ENCODE peak calls at places on chromosomes 4 and X, in nine cellular contexts. D is body of pancreas; S is CD8-positive, alpha-beta T cell; F is heart left ventricle; J is left lung; Z is PC-3; N is psoas muscle; T is Panc1; X is left ventricle myocardium inferior. Y is an unnamed sample. For H3K4me1, the result is how much of the 10 kb centered on the place peaks cover.

GRCh38 chr4:5036239-5036638 is 15.0 kb upstream of the STK32B start:
- DNase-seq in D (no peak), S (no peak), F (no peak), J (no peak), Z (peak), N (no peak), T (no peak), X (no peak), Y (no peak)

GRCh38 chrX:132786217-132786616 is 172.2 kb downstream of the HS6ST2 start:
- DNase-seq in D (no peak), S (no peak), F (no peak), J (no peak), Z (peak), N (no peak), T (no peak), X (no peak), Y (no peak)

GRCh38 chr4:182190306-182190705 is 52.9 kb upstream of the TENM3 start:
- DNase-seq in D (no peak), S (no peak), F (no peak), J (no peak), Z (no peak), N (no peak), T (no peak), X (no peak), Y (no peak)

GRCh38 chrX:22276781-22277180 is 4.1 kb downstream of the CBLL2 start:
- DNase-seq in D (no peak), S (no peak), F (no peak), J (no peak), Z (peak), N (no peak), T (no peak), X (no peak), Y (no peak)

GRCh38 chrX:119507206-119507605 is 39.0 kb downstream of the SLC25A5 start:
- DNase-seq in D (no peak), S (no peak), F (no peak), J (no peak), Z (no peak), N (no peak), T (no peak), X (no peak), Y (no peak)

GRCh38 chrX:44973420-44973932 is 100.5 kb downstream of the KDM6A start:
- DNase-seq in D (no peak), S (no peak), F (no peak), J (no peak), Z (no peak), N (no peak), T (no peak), X (no peak), Y (no peak)

GRCh38 chr4:178664636-178665035 is 1222.4 kb upstream of the AGA start:
- DNase-seq in D (no peak), S (no peak), F (no peak), J (no peak), Z (no peak), N (no peak), T (no peak), X (no peak), Y (no peak)

GRCh38 chr4:54657556-54658313 is at the start of gene KIT:
- DNase-seq in D (peak), S (peak), F (peak), J (peak), Z (no peak), N (peak), T (no peak), X (peak), Y (no peak)

GRCh38 chr4:92304636-92305035 is 870 bp downstream of the GRID2 start:
- DNase-seq in D (no peak), S (no peak), F (no peak), J (no peak), Z (no peak), N (no peak), T (no peak), X (no peak), Y (no peak)

GRCh38 chr4:123359449-123360306 is 36.9 kb upstream of the SPRY1 start:
- DNase-seq in D (no peak), S (no peak), F (no peak), J (no peak), Z (no peak), N (no peak), T (no peak), X (no peak), Y (no peak)

GRCh38 chr4:180578175-180578574 is 1665.0 kb upstream of the TENM3 start:
- DNase-seq in D (no peak), S (no peak), F (no peak), J (no peak), Z (no peak), N (no peak), T (no peak), X (no peak), Y (no peak)

GRCh38 chr4:159248383-159249178 is 145.7 kb downstream of the RAPGEF2 start:
- DNase-seq in D (no peak), S (no peak), F (no peak), J (no peak), Z (no peak), N (no peak), T (no peak), X (no peak), Y (no peak)

GRCh38 chr4:113446019-113446418 is 315.5 kb downstream of the CAMK2D start:
- DNase-seq in D (no peak), S (no peak), F (no peak), J (no peak), Z (peak), N (no peak), T (no peak), X (no peak), Y (no peak)

GRCh38 chr4:92445127-92445526 is 141.4 kb downstream of the GRID2 start:
- DNase-seq in D (no peak), S (no peak), F (no peak), J (no peak), Z (no peak), N (no peak), T (no peak), X (no peak), Y (no peak)

GRCh38 chrX:66176134-66176533 is 12.1 kb downstream of the HEPH start:
- DNase-seq in D (no peak), S (no peak), F (no peak), J (no peak), Z (no peak), N (no peak), T (no peak), X (no peak), Y (no peak)

GRCh38 chr4:151325320-151326246 is at the start of gene SH3D19:
- DNase-seq in D (peak), S (no peak), F (peak), J (peak), Z (peak), N (peak), T (no peak), X (peak), Y (no peak)

GRCh38 chrX:39705299-39705698 is 392.5 kb downstream of the BCOR start:
- DNase-seq in D (peak), S (no peak), F (peak), J (peak), Z (peak), N (peak), T (no peak), X (peak), Y (no peak)

GRCh38 chrX:16897445-16897844 is 27.3 kb upstream of the RBBP7 start:
- DNase-seq in D (no peak), S (no peak), F (no peak), J (no peak), Z (no peak), N (no peak), T (no peak), X (no peak), Y (no peak)

GRCh38 chr4:57876934-57877554 is 766.9 kb upstream of the IGFBP7 start:
- DNase-seq in D (no peak), S (no peak), F (peak), J (no peak), Z (no peak), N (no peak), T (no peak), X (no peak), Y (no peak)

GRCh38 chr4:8592366-8593267 is at the start of gene CPZ:
- DNase-seq in D (no peak), S (no peak), F (no peak), J (no peak), Z (peak), N (no peak), T (no peak), X (no peak), Y (no peak)

GRCh38 chr4:168537556-168537955 is 40.7 kb downstream of the PALLD start:
- DNase-seq in D (no peak), S (no peak), F (no peak), J (no peak), Z (peak), N (no peak), T (no peak), X (no peak), Y (no peak)

GRCh38 chr4:6727081-6727942 is 11.3 kb downstream of the BLOC1S4 start:
- DNase-seq in D (no peak), S (no peak), F (no peak), J (no peak), Z (no peak), N (no peak), T (no peak), X (no peak), Y (no peak)

GRCh38 chrX:132858018-132858417 is 100.4 kb downstream of the HS6ST2 start:
- DNase-seq in D (no peak), S (no peak), F (no peak), J (no peak), Z (peak), N (no peak), T (no peak), X (no peak), Y (no peak)

GRCh38 chr4:121799888-121800501 is 1.1 kb upstream of the EXOSC9 start:
- DNase-seq in D (no peak), S (no peak), F (no peak), J (no peak), Z (no peak), N (no peak), T (no peak), X (no peak), Y (no peak)

GRCh38 chr4:102616661-102617060 is 115.5 kb downstream of the NFKB1 start:
- DNase-seq in D (no peak), S (no peak), F (no peak), J (no peak), Z (no peak), N (no peak), T (no peak), X (no peak), Y (no peak)

GRCh38 chrX:96432647-96433046 is 252.0 kb upstream of the DIAPH2 start:
- DNase-seq in D (no peak), S (no peak), F (no peak), J (no peak), Z (no peak), N (no peak), T (no peak), X (no peak), Y (no peak)

GRCh38 chr4:182206916-182207315 is 36.3 kb upstream of the TENM3 start:
- DNase-seq in D (no peak), S (no peak), F (no peak), J (no peak), Z (no peak), N (no peak), T (no peak), X (no peak), Y (no peak)

GRCh38 chr4:85747871-85748491 is 273.0 kb downstream of the ARHGAP24 start:
- DNase-seq in D (peak), S (no peak), F (peak), J (no peak), Z (peak), N (no peak), T (no peak), X (no peak), Y (no peak)

GRCh38 chrX:112819013-112819635 is 21.5 kb downstream of the AMOT start:
- DNase-seq in D (no peak), S (no peak), F (no peak), J (no peak), Z (no peak), N (no peak), T (no peak), X (no peak), Y (no peak)

GRCh38 chr4:91525627-91526026 is 778.1 kb upstream of the GRID2 start:
- DNase-seq in D (no peak), S (no peak), F (no peak), J (no peak), Z (no peak), N (no peak), T (no peak), X (no peak), Y (no peak)

GRCh38 chrX:13360146-13360545 is 40.3 kb upstream of the ATXN3L start:
- DNase-seq in D (no peak), S (no peak), F (peak), J (no peak), Z (no peak), N (no peak), T (no peak), X (peak), Y (no peak)

GRCh38 chrX:43813898-43814297 is 68.4 kb downstream of the MAOB start:
- DNase-seq in D (no peak), S (no peak), F (peak), J (no peak), Z (peak), N (peak), T (no peak), X (no peak), Y (no peak)

GRCh38 chr4:80113615-80114014 is 40.6 kb upstream of the ANTXR2 start:
- DNase-seq in D (no peak), S (no peak), F (no peak), J (no peak), Z (no peak), N (no peak), T (no peak), X (no peak), Y (no peak)

DNA sequence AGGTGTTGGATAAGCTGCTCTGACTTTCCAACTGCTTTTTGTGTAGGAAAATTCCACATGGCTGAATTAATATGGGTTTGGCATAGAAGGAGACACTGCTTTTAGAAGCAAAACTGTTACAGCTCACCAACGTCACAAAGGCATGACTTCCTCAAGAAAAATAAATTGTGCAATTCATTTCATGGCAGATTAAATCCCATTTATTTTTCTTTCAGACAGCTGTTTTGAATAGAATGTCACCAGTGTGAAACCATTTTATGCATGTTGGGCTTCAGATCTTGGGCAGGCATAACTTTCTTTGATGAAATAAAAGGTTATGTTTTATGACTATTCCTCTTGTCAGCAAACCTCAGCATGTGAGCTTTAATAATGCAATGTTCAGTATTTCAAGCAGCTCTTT is 542.8 kb downstream of the GALNTL6 start:
- DNase-seq in D (no peak), S (no peak), F (no peak), J (no peak), Z (no peak), N (no peak), T (no peak), X (no peak), Y (no peak)
- H3K4me3 ChIP-seq in D (no peak), S (no peak), F (no peak), J (no peak), Z (no peak), N (no peak), T (no peak), X (no peak), Y (no peak)

GRCh38 chr4:98612318-98613250 is 45.8 kb downstream of the TSPAN5 start:
- DNase-seq in D (no peak), S (no peak), F (no peak), J (no peak), Z (no peak), N (no peak), T (no peak), X (no peak), Y (no peak)

GRCh38 chr4:98613453-98614075 is 44.8 kb downstream of the TSPAN5 start:
- DNase-seq in D (no peak), S (no peak), F (no peak), J (no peak), Z (no peak), N (no peak), T (no peak), X (no peak), Y (no peak)

GRCh38 chr4:98610926-98611325 is 47.5 kb downstream of the TSPAN5 start:
- DNase-seq in D (no peak), S (no peak), F (no peak), J (no peak), Z (no peak), N (no peak), T (no peak), X (no peak), Y (no peak)

GRCh38 chr4:98609946-98610345 is 48.5 kb downstream of the TSPAN5 start:
- DNase-seq in D (no peak), S (no peak), F (no peak), J (no peak), Z (no peak), N (no peak), T (no peak), X (no peak), Y (no peak)

DNA sequence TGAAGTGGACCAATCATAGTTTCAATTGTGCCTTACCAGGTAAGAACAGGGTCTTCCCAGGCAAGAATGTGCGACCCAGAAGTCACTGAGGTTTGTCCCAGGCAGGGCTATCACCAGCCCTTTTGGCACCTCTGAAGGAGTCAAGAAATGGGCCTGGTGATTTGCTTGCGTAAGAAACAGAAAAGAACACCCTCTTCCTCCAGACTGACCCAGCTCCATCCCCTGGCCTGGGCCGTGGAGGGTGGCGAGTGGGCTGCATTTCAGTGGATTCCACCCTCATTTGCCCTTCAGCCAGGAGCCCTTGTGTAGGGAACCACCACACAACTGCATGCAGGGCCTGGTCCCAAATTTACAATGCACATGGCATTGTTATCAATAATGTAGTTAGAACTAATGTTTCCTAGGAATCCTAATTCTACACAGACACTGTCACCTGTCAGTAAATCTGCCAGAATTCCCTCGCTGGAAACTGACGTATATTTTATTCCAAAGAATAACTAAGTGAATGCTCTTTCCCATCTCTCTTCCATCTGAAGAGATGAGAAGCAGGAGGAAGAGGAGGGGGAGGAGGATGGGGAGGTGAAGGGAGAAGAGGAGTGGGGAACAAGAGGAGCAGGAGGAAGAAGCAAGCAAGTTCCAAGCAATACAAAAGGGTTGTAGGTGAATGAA is 46.6 kb downstream of the TSPAN5 start:
- DNase-seq in D (no peak), S (no peak), F (no peak), J (no peak), Z (no peak), N (no peak), T (no peak), X (no peak), Y (no peak)
- H3K4me1 ChIP-seq in D (under half), S (under half), F (under half), J (under half), Z (under half), N (under half), T (under half), X (under half), Y (under half)

GRCh38 chr4:89836031-89836777 is 757 bp downstream of the SNCA start:
- DNase-seq in D (no peak), S (no peak), F (no peak), J (no peak), Z (no peak), N (no peak), T (no peak), X (no peak), Y (no peak)
- H3K4me3 ChIP-seq in D (peak), S (no peak), F (peak), J (peak), Z (no peak), N (peak), T (peak), X (peak), Y (no peak)

DNA sequence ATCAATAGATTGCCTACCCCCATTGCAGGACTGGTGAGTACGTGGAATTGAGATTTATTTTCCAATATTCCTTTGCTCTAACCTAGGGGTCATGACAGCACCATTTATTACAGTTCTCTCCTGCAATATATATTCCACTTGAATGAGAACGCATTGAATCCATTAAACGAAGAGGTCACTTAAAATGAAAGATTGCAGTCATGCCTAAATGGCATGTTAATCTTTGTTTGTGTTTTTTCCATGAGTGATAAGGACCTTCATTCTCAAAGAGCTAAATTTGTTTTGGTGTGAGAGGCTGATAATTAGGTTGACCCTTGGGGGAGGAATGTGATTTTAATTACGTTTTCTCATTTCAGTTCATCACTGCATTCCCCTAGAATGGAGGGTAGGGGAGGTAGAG is 13.5 kb upstream of the LIMCH1 start:
- DNase-seq in D (no peak), S (no peak), F (no peak), J (no peak), Z (no peak), N (no peak), T (no peak), X (no peak), Y (no peak)
- H3K4me1 ChIP-seq in D (under half), S (under half), F (under half), J (under half), Z (under half), N (under half), T (under half), X (half or more), Y (under half)

DNA sequence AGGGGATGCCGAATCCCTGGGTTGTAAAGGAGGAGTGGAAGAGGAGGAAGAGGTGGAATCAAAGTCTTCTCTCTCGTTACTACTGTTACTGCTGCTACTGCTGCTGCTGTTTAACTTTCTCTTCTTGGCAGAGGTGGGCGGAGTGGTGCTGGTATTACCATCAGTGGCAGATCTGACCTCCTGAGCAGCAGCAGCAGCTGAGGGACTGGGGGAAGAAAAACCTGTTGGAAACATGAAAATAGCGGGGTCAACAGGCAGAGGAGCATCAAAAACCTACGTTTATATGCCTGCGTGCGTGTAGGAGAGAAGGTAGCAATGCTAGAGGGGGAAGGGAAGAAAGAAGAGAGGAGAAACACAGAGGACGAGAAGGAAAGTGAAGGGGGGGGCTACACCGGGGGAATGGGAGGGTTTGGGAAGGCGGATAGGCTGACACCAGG is 339 bp downstream of the CUL4B start:
- DNase-seq in D (peak), S (peak), F (no peak), J (peak), Z (peak), N (no peak), T (peak), X (peak), Y (peak)
- H3K4me3 ChIP-seq in D (peak), S (peak), F (peak), J (peak), Z (peak), N (peak), T (peak), X (peak), Y (peak)

GRCh38 chr4:42628740-42629139 is 28.2 kb downstream of the ATP8A1 start:
- DNase-seq in D (no peak), S (no peak), F (no peak), J (no peak), Z (no peak), N (peak), T (no peak), X (no peak), Y (no peak)
- H3K4me1 ChIP-seq in D (under half), S (half or more), F (under half), J (under half), Z (under half), N (under half), T (under half), X (half or more), Y (half or more)

DNA sequence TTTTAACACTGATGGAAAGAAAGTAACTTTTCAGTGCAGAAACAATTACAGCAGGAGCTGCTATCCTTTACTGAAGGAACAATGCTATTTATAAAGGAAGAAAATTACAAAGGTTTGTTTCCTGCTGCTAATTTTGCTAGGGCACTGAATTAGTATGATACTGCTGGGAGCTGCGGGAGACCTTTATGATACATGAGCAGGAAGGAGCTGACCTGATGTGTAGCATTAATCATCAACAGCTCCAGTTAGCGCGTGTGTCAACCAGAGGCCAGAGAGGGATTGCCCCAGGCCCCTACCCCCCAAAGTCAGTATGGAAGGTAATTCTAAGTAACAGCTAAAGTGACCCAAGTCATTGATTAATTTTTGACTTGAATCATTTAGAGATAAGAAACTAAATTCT is 728.9 kb downstream of the PCDH18 start:
- DNase-seq in D (no peak), S (no peak), F (no peak), J (no peak), Z (no peak), N (no peak), T (no peak), X (no peak), Y (no peak)
- H3K4me3 ChIP-seq in D (no peak), S (no peak), F (no peak), J (no peak), Z (no peak), N (no peak), T (no peak), X (no peak), Y (no peak)

Y was measured in CD8-positive, alpha-beta memory T cell.